ENCODE peak calls at places on chromosomes 11 and 22, in six cellular contexts. S is suprapubic skin, H is transverse colon, E is HepG2, G is A549, Y is K562. V is an unnamed sample.
A peak's percentile ranks its signal among the peaks of the same experiment; 100 is the strongest.

GRCh38 chr11:35964846-35965245 is 21.0 kb downstream of the LDLRAD3 start:
- DNase-seq in H (no peak), G (no peak), Y (no peak), S (no peak), E (no peak), V (no peak)

GRCh38 chr11:75560644-75561043 is 1.4 kb upstream of the SERPINH1 start:
- DNase-seq in S (no peak), H (no peak), Y (no peak), G (no peak), E (no peak), V (no peak)

GRCh38 chr22:47051435-47052175 is 289.2 kb downstream of the TBC1D22A start:
- DNase-seq in S (peak; percentile 46), H (no peak), E (no peak), Y (no peak), G (no peak), V (no peak)

GRCh38 chr22:42805016-42805997 is 51.8 kb downstream of the ARFGAP3 start:
- DNase-seq in Y (no peak), E (peak; percentile 93), G (peak; percentile 28), H (no peak), S (no peak), V (peak; percentile 89)

GRCh38 chr11:64344721-64345120 is 4.7 kb downstream of the CCDC88B start:
- DNase-seq in Y (no peak), S (no peak), G (no peak), E (no peak), H (no peak), V (no peak)

GRCh38 chr22:25754527-25755202 is 12.7 kb downstream of the MYO18B start:
- DNase-seq in G (peak; percentile 60), H (peak; percentile 38), E (no peak), Y (no peak), S (no peak), V (no peak)

GRCh38 chr11:3000032-3000961 is 8.2 kb upstream of the NAP1L4 start:
- DNase-seq in E (no peak), Y (no peak), H (peak; percentile 61), S (peak; percentile 70), G (no peak), V (peak; percentile 95)

GRCh38 chr11:3735827-3736226 is 61.5 kb downstream of the NUP98 start:
- DNase-seq in G (peak; percentile 19), E (no peak), Y (no peak), H (no peak), S (no peak), V (no peak)

DNA sequence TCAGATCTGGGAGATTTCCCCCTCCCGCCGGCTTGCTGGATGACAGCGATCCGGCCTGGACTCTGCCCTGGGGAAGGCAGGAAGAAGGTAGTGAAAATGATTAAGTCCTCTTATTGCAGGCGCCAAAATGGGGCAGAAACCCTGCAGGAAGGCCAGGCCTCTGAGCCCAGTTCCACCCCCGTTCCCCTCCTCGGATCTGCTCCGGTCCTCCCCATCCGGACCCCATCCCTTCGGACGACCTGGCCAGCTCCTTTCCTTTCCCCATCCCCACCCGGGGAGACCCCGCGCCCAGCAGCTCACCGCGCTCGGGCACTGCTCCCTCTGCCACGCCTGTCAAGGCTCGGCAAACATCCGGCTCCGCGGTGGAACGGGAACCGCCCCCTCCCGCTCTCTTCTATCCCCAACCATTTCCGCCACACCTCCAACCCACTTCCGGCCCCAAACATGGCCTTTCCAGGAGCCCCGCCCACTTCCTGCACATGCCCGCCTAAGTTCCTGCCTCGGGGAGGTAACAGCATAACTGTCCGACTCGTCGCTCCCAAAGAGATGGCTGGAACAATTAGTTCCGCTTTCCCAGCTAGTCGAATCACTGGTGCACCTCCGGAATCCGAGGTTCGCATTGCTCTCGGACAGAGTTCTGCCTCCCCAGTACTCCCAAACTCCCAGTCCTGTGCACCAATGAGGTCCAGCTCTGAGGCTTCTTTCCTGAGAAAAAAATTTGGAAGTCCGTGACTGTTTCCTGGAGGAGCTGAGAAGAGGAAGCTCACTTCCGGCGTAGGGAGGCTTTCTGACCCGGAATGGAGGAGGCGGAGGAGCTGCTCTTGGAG is at the start of the genes ARHGAP1 and ZNF408:
- DNase-seq in G (peak; percentile 99), S (peak; percentile 100), Y (peak; percentile 89), E (peak; percentile 97), H (peak; percentile 100), V (peak; percentile 99)
- TF ChIP-seq EP300 in G (no peak), S (no peak), Y (peak; percentile 10), E (no peak), H (no peak), V (no peak)

DNA sequence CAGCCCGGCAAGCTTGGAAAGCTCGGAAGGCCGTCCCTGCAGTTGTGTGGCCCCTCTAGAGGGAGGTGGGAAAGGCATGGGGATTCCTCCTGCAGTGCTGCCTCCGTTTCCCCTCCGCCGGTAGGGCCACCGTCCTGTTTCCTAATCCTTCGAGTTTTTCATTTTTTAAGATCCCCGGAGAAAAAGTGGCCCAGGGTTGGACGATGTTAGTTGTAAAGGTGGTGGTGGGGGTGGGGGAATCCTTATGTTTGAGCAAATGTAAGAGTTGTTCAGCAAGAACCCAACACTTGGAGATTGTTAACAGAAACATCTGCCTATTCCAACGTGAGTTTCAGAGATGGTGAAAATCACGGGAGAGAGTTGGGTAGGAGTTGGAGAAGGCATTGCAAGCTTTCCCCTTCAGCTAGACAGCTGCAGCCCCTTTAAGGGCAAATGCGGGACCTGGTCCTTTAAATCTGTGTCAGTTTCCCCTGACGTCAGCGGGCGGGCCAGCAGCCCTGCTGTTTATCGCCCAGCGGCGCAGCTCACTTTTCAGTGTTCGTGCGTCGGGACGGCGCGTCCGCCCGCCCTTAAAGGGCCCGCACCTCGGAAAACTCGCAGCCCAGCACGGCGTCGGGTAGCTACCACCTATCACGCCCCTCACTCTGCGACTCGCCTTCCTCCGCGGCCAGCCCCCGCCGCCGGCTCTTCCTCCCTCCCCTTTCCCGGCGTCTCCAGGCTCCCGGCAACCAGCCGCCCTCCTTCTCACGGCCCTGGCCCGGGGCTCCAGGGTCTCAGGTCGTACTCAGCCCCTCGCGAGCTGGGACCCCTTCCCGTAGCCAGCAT is at the start of gene SIDT2:
- DNase-seq in Y (peak; percentile 88), G (peak; percentile 83), H (peak; percentile 97), S (peak; percentile 95), E (peak; percentile 83), V (peak; percentile 96)
- TF ChIP-seq EP300 in Y (no peak), G (no peak), H (no peak), S (no peak), E (no peak), V (no peak)

DNA sequence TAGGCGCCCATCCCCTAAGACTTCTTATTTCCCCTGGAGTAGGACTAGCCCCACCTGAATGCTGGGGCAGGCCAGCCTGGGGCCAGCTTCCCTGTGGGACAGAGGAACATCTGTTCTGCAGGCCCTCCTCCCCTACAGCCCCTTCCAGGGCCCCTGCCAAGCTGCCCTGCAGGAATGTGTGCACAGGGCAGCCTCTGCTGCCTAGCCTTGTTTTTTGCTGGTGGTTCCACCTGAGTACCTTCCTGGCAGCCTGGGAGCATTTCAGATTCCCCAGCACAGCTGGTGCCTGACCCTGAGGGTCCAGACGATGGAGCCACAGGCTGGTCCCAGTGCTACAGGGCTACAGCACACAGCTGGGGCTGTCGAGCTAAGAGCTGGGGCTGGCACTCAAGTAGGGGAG is 22.2 kb upstream of the GPR83 start:
- DNase-seq in Y (no peak), E (no peak), H (no peak), S (no peak), G (no peak), V (no peak)
- TF ChIP-seq EP300 in Y (no peak), E (no peak), H (no peak), S (no peak), G (no peak), V (no peak)

GRCh38 chr22:31139866-31140716 is at the start of gene PLA2G3:
- DNase-seq in E (peak; percentile 50), H (no peak), Y (peak; percentile 71), G (no peak), S (no peak), V (peak; percentile 78)
- TF ChIP-seq EP300 in E (no peak), H (no peak), Y (no peak), G (no peak), S (no peak), V (no peak)

GRCh38 chr11:45644981-45645889 is 20.2 kb downstream of the CHST1 start:
- DNase-seq in E (no peak), H (no peak), G (no peak), S (no peak), Y (no peak), V (no peak)
- TF ChIP-seq EP300 in E (no peak), H (no peak), G (no peak), S (no peak), Y (no peak), V (no peak)

DNA sequence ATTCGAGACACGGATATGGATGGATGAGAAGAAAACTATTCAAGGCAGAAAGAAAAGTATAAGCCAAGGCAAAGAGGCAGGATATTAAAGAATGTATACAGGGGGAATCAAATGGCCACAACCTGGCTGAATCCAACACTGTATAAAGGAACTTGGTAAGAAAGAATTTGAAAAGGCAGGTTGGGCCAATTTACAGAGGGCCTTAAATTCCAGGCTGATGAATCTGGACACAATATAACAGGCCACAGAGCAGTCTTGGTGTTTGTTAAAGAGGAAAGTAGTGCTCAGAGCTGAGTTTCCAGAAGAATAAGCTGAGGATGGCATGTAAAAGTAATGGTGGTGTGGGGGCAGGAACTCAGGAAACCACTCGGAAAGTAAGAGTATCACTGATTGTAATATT is 72.3 kb upstream of the POU2AF2 start:
- DNase-seq in H (no peak), G (no peak), S (no peak), E (no peak), Y (no peak), V (no peak)
- TF ChIP-seq EP300 in H (no peak), G (no peak), S (no peak), E (no peak), Y (no peak), V (no peak)

GRCh38 chr11:12164061-12165014 is 53.9 kb downstream of the MICAL2 start:
- DNase-seq in E (no peak), G (peak; percentile 46), S (no peak), Y (no peak), H (peak; percentile 33), V (no peak)
- TF ChIP-seq EP300 in E (no peak), G (no peak), S (no peak), Y (no peak), H (no peak), V (no peak)

GRCh38 chr11:13603661-13604060 is 64.8 kb upstream of the FAR1 start:
- DNase-seq in H (no peak), E (no peak), G (no peak), S (no peak), Y (no peak), V (no peak)
- TF ChIP-seq EP300 in H (no peak), E (no peak), G (no peak), S (no peak), Y (no peak), V (no peak)

GRCh38 chr11:104727095-104727494 is 171.2 kb downstream of the CASP12 start:
- DNase-seq in G (no peak), Y (no peak), E (no peak), H (no peak), S (no peak), V (no peak)
- TF ChIP-seq EP300 in G (no peak), Y (no peak), E (no peak), H (no peak), S (no peak), V (no peak)

GRCh38 chr11:129278586-129279319 is 86.6 kb upstream of the ARHGAP32 start:
- DNase-seq in E (no peak), H (peak; percentile 12), Y (no peak), S (no peak), G (no peak), V (no peak)

GRCh38 chr11:129277216-129277838 is 85.2 kb upstream of the ARHGAP32 start:
- DNase-seq in H (no peak), E (peak; percentile 46), S (no peak), G (no peak), Y (no peak), V (no peak)

GRCh38 chr11:129280027-129280811 is 88.1 kb upstream of the ARHGAP32 start:
- DNase-seq in E (peak; percentile 58), Y (no peak), S (no peak), G (no peak), H (peak; percentile 8), V (no peak)

GRCh38 chr11:129281471-129282268 is 89.5 kb upstream of the ARHGAP32 start:
- DNase-seq in G (no peak), S (no peak), Y (no peak), H (no peak), E (no peak), V (no peak)

GRCh38 chr11:129279326-129280026 is 87.4 kb upstream of the ARHGAP32 start:
- DNase-seq in E (peak; percentile 67), Y (no peak), S (peak; percentile 79), H (peak; percentile 84), G (peak; percentile 68), V (peak; percentile 83)
- TF ChIP-seq EP300 in E (no peak), Y (no peak), S (no peak), H (no peak), G (no peak), V (no peak)

V was measured in stomach.